ENCODE peak calls at places on chromosomes 13 and 19, in seven cellular contexts. U is fibroblast of the aortic adventitia; G is left ventricle myocardium inferior; N is GM10248; T is CD8-positive, alpha-beta T cell; J is HFF-Myc; C is dorsolateral prefrontal cortex. V is an unnamed sample.

GRCh38 chr13:111977184-111977516 is 89.8 kb upstream of the SOX1 start:
- DNase-seq in U (no peak), G (no peak), N (no peak), T (no peak), J (no peak), C (no peak), V (no peak)

GRCh38 chr13:51175001-51175400 is 47.2 kb upstream of the FAM124A start:
- DNase-seq in U (no peak), G (no peak), N (no peak), T (no peak), J (no peak), C (no peak), V (no peak)

GRCh38 chr19:16359074-16359473 is 34.4 kb downstream of the KLF2 start:
- DNase-seq in U (no peak), G (no peak), N (no peak), T (no peak), J (no peak), C (no peak), V (no peak)

GRCh38 chr19:15241259-15241658 is 9.0 kb upstream of the EPHX3 start:
- DNase-seq in U (no peak), G (no peak), N (no peak), T (no peak), J (no peak), C (no peak), V (no peak)

GRCh38 chr13:23509781-23510543 is 60.2 kb upstream of the TNFRSF19 start:
- DNase-seq in U (peak), G (no peak), N (no peak), T (no peak), J (no peak), C (no peak), V (no peak)

GRCh38 chr13:52162279-52163101 is 3.1 kb upstream of the NEK3 start:
- DNase-seq in U (peak), G (no peak), N (no peak), T (no peak), J (no peak), C (no peak), V (no peak)

GRCh38 chr13:112859817-112860190 is 109.2 kb upstream of the MCF2L start:
- DNase-seq in U (peak), G (no peak), N (peak), T (no peak), J (no peak), C (peak), V (peak)

GRCh38 chr19:48659768-48660167 is 13.0 kb downstream of the NTN5 start:
- DNase-seq in U (no peak), G (no peak), N (no peak), T (no peak), J (no peak), C (no peak), V (no peak)

GRCh38 chr19:35939307-35940077 is 3.3 kb downstream of the LRFN3 start:
- DNase-seq in U (no peak), G (no peak), N (no peak), T (no peak), J (no peak), C (no peak), V (no peak)

GRCh38 chr13:99388334-99388923 is 81.2 kb upstream of the GPR183 start:
- DNase-seq in U (no peak), G (no peak), N (no peak), T (peak), J (no peak), C (no peak), V (no peak)

GRCh38 chr19:20423381-20424207 is 142.0 kb downstream of the ZNF737 start:
- DNase-seq in U (peak), G (peak), N (peak), T (peak), J (no peak), C (peak), V (no peak)

GRCh38 chr19:17089238-17089637 is 13.7 kb downstream of the MYO9B start:
- DNase-seq in U (peak), G (no peak), N (no peak), T (no peak), J (no peak), C (no peak), V (no peak)

GRCh38 chr19:34314437-34315313 is 50.3 kb upstream of the GPI start:
- DNase-seq in U (no peak), G (no peak), N (no peak), T (no peak), J (no peak), C (no peak), V (no peak)

GRCh38 chr19:39409886-39410619 is 2.4 kb upstream of the PLEKHG2 start:
- DNase-seq in U (peak), G (peak), N (peak), T (peak), J (no peak), C (peak), V (no peak)

GRCh38 chr19:13098291-13099072 is 4.2 kb downstream of the LYL1 start:
- DNase-seq in U (no peak), G (no peak), N (no peak), T (peak), J (no peak), C (no peak), V (no peak)

GRCh38 chr13:23778007-23778687 is 111.1 kb downstream of the MIPEP start:
- DNase-seq in U (no peak), G (no peak), N (no peak), T (no peak), J (no peak), C (no peak), V (no peak)

GRCh38 chr19:33460221-33460908 is 61.2 kb downstream of the PEPD start:
- DNase-seq in U (no peak), G (no peak), N (no peak), T (no peak), J (no peak), C (peak), V (no peak)

GRCh38 chr13:90846956-90847355 is 500.5 kb upstream of the MIR17HG start:
- DNase-seq in U (no peak), G (no peak), N (no peak), T (no peak), J (no peak), C (no peak), V (no peak)

GRCh38 chr13:39036212-39036611 is 1.7 kb downstream of the PROSER1 start:
- DNase-seq in U (peak), G (no peak), N (no peak), T (no peak), J (no peak), C (no peak), V (no peak)

GRCh38 chr13:64234255-64234654 is 2818.6 kb upstream of the PCDH20 start:
- DNase-seq in U (peak), G (no peak), N (no peak), T (no peak), J (no peak), C (no peak), V (no peak)

GRCh38 chr19:44927746-44928145 is 13.3 kb downstream of the APOC1 start:
- DNase-seq in U (peak), G (no peak), N (no peak), T (no peak), J (no peak), C (no peak), V (no peak)

GRCh38 chr13:28819046-28819747 is 942 bp upstream of the MTUS2 start:
- DNase-seq in U (peak), G (no peak), N (peak), T (no peak), J (no peak), C (no peak), V (no peak)

GRCh38 chr13:103698000-103698399 is 631.8 kb upstream of the SLC10A2 start:
- DNase-seq in U (no peak), G (no peak), N (no peak), T (no peak), J (no peak), C (no peak), V (no peak)

GRCh38 chr13:47933688-47934011 is 67.4 kb downstream of the SUCLA2 start:
- DNase-seq in U (no peak), G (no peak), N (no peak), T (no peak), J (no peak), C (no peak), V (no peak)

GRCh38 chr19:34778342-34778741 is 5.3 kb upstream of the ZNF599 start:
- DNase-seq in U (no peak), G (no peak), N (no peak), T (no peak), J (no peak), C (no peak), V (no peak)

GRCh38 chr13:111407381-111408131 is 87.1 kb downstream of the TEX29 start:
- DNase-seq in U (no peak), G (no peak), N (no peak), T (no peak), J (no peak), C (no peak), V (no peak)

GRCh38 chr19:40078377-40078776 is 12.4 kb downstream of the ZNF780A start:
- DNase-seq in U (no peak), G (no peak), N (no peak), T (no peak), J (no peak), C (no peak), V (no peak)

GRCh38 chr19:49468746-49469447 is 5.1 kb upstream of the FLT3LG start:
- DNase-seq in U (peak), G (peak), N (peak), T (peak), J (peak), C (no peak), V (peak)

GRCh38 chr13:50396001-50396400 is 380.8 kb downstream of the KCNRG start:
- DNase-seq in U (no peak), G (no peak), N (no peak), T (no peak), J (no peak), C (no peak), V (no peak)

GRCh38 chr13:36681894-36682624 is 8.2 kb downstream of the SERTM1 start:
- DNase-seq in U (no peak), G (no peak), N (no peak), T (no peak), J (no peak), C (no peak), V (no peak)

GRCh38 chr13:44576396-44577235 is 486 bp upstream of the TSC22D1 start:
- DNase-seq in U (no peak), G (peak), N (peak), T (no peak), J (no peak), C (no peak), V (no peak)

GRCh38 chr13:33548065-33548464 is 262.5 kb upstream of the STARD13 start:
- DNase-seq in U (no peak), G (no peak), N (peak), T (no peak), J (no peak), C (no peak), V (no peak)

GRCh38 chr13:114140909-114141255 is 8.5 kb upstream of the RASA3 start:
- DNase-seq in U (no peak), G (no peak), N (no peak), T (peak), J (no peak), C (no peak), V (no peak)

GRCh38 chr13:41596190-41596589 is 138.8 kb downstream of the RGCC start:
- DNase-seq in U (no peak), G (no peak), N (no peak), T (no peak), J (no peak), C (no peak), V (no peak)
- TF ChIP-seq CTCF in U (peak), G (no peak), N (no peak), T (no peak), J (peak), C (no peak), V (no peak)

DNA sequence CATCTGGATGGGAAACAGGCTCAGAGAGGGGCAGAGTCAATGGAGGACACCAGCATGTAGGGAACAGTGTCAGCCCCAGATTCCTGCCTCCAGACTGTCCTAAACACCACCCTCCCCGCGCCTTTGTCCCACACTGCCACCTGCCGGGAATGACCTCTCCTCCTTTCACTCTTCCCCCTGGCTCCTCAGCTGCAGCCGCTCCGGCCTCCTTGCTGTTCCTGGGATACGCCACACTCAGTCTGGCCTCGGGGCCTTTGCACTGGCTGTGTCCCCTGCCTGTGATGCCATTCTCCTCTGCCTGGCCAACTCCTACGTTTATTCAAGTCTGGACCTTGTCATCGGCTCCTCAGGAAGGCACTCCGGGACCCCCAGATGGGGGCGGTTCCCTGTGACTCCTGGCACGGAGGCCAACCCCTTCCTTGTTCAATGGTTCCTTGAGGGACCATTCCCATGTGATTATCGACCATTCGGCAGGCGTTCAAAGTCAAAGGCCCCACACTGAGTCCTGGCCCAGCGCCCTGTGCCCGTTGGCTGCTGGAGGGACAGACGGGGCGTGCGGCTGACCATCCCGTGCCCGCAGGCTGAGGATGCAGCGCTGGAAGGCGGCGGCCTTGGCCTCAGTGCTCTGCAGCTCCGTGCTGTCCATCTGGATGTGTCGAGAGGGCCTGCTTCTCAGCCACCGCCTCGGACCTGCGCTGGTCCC is 15.8 kb downstream of the FUT6 start:
- DNase-seq in U (no peak), G (no peak), N (no peak), T (no peak), J (no peak), C (no peak), V (no peak)
- TF ChIP-seq CTCF in U (peak), G (no peak), N (no peak), T (no peak), J (peak), C (no peak), V (no peak)

GRCh38 chr13:46388846-46389245 is 1.8 kb upstream of the RUBCNL start:
- DNase-seq in U (no peak), G (no peak), N (no peak), T (no peak), J (no peak), C (no peak), V (no peak)

GRCh38 chr13:46388308-46388707 is 1.3 kb upstream of the RUBCNL start:
- DNase-seq in U (no peak), G (no peak), N (no peak), T (no peak), J (no peak), C (no peak), V (no peak)

GRCh38 chr13:46385946-46386345 is 1.1 kb downstream of the RUBCNL start:
- DNase-seq in U (no peak), G (no peak), N (no peak), T (no peak), J (no peak), C (no peak), V (no peak)

GRCh38 chr13:46386426-46386995 is 541 bp downstream of the RUBCNL start:
- DNase-seq in U (no peak), G (peak), N (no peak), T (no peak), J (no peak), C (no peak), V (no peak)

GRCh38 chr13:46386996-46387851 is at the start of gene RUBCNL:
- DNase-seq in U (no peak), G (peak), N (peak), T (no peak), J (no peak), C (peak), V (no peak)
- TF ChIP-seq CTCF in U (no peak), G (no peak), N (peak), T (no peak), J (no peak), C (no peak), V (no peak)

GRCh38 chr19:18291019-18291524 is 9.7 kb upstream of the JUND start:
- DNase-seq in U (peak), G (peak), N (no peak), T (no peak), J (no peak), C (no peak), V (no peak)
- TF ChIP-seq CTCF in U (no peak), G (no peak), N (no peak), T (no peak), J (no peak), C (no peak), V (no peak)

GRCh38 chr13:49112782-49113525 is 107.2 kb upstream of the MLNR start:
- DNase-seq in U (peak), G (no peak), N (no peak), T (no peak), J (no peak), C (no peak), V (no peak)

GRCh38 chr13:49113526-49114286 is 106.4 kb upstream of the MLNR start:
- DNase-seq in U (peak), G (no peak), N (no peak), T (no peak), J (no peak), C (no peak), V (no peak)

GRCh38 chr13:49108204-49108603 is 111.9 kb upstream of the MLNR start:
- DNase-seq in U (no peak), G (no peak), N (no peak), T (no peak), J (no peak), C (no peak), V (no peak)

DNA sequence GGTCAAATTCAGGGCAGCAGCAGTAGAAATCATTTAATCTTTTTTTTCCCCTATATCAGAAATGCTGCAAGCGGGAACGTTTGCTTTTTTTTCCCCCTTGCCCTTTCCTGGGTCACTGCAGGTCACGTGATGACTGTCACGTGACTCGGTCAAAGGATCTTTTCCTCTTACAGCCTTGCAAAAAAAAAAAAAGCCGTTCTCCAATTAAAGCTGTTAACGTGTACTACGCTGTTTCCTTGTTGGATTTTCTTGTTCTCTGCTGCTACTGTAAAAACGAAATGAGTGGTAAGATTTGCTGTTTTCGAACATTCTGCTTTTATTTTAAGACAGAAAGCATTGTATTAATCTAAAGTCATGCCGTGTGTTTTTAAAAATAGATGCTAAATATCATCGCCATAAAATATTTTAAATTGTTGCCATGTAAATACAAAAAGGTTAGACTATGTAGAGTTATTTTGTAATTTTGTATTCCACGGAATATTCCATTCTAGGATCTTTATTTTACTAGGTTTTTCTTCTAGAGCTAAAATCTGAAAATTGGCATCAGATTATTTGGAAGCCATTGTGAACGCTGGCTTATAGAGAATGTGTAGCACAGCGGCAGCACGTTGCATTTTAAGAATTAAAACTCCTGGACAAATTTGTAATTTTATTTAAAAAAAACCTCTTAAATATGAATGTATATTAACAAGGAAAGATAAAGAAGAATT is 109.9 kb upstream of the MLNR start:
- DNase-seq in U (peak), G (peak), N (peak), T (peak), J (peak), C (peak), V (peak)
- TF ChIP-seq CTCF in U (no peak), G (no peak), N (no peak), T (no peak), J (no peak), C (no peak), V (no peak)

GRCh38 chr19:31313291-31314030 is 35.8 kb downstream of the TSHZ3 start:
- DNase-seq in U (no peak), G (no peak), N (no peak), T (no peak), J (no peak), C (no peak), V (no peak)

GRCh38 chr19:31316201-31316951 is 32.9 kb downstream of the TSHZ3 start:
- DNase-seq in U (peak), G (no peak), N (no peak), T (no peak), J (no peak), C (peak), V (no peak)

GRCh38 chr19:31314156-31314555 is 35.1 kb downstream of the TSHZ3 start:
- DNase-seq in U (no peak), G (no peak), N (no peak), T (no peak), J (no peak), C (no peak), V (no peak)

GRCh38 chr19:31315621-31316011 is 33.6 kb downstream of the TSHZ3 start:
- DNase-seq in U (peak), G (no peak), N (no peak), T (no peak), J (no peak), C (no peak), V (no peak)

DNA sequence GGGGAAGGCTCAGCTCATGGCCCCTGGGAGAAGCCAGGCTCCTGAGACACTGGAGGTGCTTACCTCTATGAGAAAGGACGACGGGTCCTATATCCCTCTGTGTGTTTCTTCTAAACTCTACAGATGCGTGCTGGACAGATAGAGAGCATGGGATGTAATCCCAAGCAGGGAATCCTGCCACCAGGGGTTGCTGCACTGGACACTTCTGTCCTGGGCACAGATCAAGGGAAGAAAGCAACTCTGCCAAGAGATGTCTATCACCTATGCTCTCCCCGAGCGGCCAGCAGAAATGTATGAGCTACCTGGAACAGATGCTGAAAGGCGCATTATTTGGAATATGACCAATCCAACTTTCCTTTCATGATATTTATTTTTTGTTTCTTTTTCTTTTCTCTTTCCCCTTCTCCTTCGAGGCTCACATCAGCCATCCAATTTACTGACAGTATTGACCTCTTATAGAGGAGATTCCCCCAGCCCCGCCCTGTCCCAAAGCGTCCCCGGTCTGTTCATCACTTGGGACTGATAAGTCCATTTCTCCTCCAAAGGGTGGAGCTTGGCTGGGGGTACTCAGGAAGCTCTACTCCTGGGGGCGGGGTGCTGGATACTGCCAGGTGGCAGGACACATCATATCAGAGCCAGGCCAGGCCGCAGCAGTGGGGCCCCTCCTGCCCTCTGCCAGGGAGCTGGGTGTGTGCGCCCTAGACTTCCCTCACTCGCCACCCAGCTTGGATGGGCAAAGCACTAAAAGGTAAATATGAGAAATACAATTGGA is 34.2 kb downstream of the TSHZ3 start:
- DNase-seq in U (peak), G (no peak), N (no peak), T (no peak), J (no peak), C (no peak), V (no peak)
- TF ChIP-seq CTCF in U (peak), G (no peak), N (no peak), T (no peak), J (peak), C (no peak), V (no peak)